ENCODE peak calls at places on chromosomes 13 and 19, in eight cellular contexts. I is IMR-90, S is esophagus squamous epithelium, L is fibroblast of mammary gland, T is ovary, M is brain microvascular endothelial cell, R is astrocyte of the spinal cord, J is AG04450. K is an unnamed sample.

GRCh38 chr19:10762656-10763055 is 44.8 kb downstream of the DNM2 start:
- DNase-seq in I (no peak), S (no peak), L (no peak), T (no peak), M (no peak), R (no peak), J (no peak), K (no peak)

GRCh38 chr13:30616927-30617314 is 799 bp upstream of the USPL1 start:
- DNase-seq in I (peak; percentile 89), S (no peak), L (peak; percentile 93), T (no peak), M (peak; percentile 86), R (peak; percentile 92), J (peak; percentile 46), K (peak; percentile 97)

GRCh38 chr13:114179087-114179658 is at the start of gene CFAP97D2:
- DNase-seq in I (no peak), S (no peak), L (no peak), T (no peak), M (no peak), R (no peak), J (no peak), K (no peak)

GRCh38 chr13:108915634-108916497 is 286.5 kb downstream of the MYO16 start:
- DNase-seq in I (peak; percentile 88), S (peak; percentile 15), L (peak; percentile 98), T (peak; percentile 78), M (peak; percentile 96), R (peak; percentile 94), J (peak; percentile 65), K (peak; percentile 96)

GRCh38 chr13:100789481-100789880 is 114.9 kb upstream of the TMTC4 start:
- DNase-seq in I (no peak), S (no peak), L (peak; percentile 75), T (no peak), M (peak; percentile 6), R (peak; percentile 41), J (no peak), K (no peak)

GRCh38 chr13:77176350-77176749 is 149.4 kb upstream of the FBXL3 start:
- DNase-seq in I (peak; percentile 89), S (no peak), L (peak; percentile 39), T (no peak), M (peak; percentile 78), R (peak; percentile 71), J (peak; percentile 42), K (peak; percentile 54)

GRCh38 chr13:36706755-36707154 is 32.9 kb downstream of the SERTM1 start:
- DNase-seq in I (peak; percentile 67), S (no peak), L (peak; percentile 68), T (no peak), M (peak; percentile 74), R (peak; percentile 86), J (peak; percentile 13), K (no peak)

GRCh38 chr19:6021878-6022569 is 44.1 kb upstream of the RANBP3 start:
- DNase-seq in I (peak; percentile 69), S (no peak), L (peak; percentile 78), T (peak; percentile 71), M (peak; percentile 74), R (peak; percentile 68), J (peak; percentile 21), K (peak; percentile 85)

GRCh38 chr13:108595416-108596257 is 33.8 kb upstream of the MYO16 start:
- DNase-seq in I (no peak), S (no peak), L (peak; percentile 3), T (no peak), M (no peak), R (peak; percentile 46), J (no peak), K (no peak)

GRCh38 chr13:101942038-101942437 is 459.8 kb downstream of the FGF14 start:
- DNase-seq in I (peak; percentile 16), S (no peak), L (peak; percentile 63), T (no peak), M (peak; percentile 43), R (peak; percentile 62), J (no peak), K (peak; percentile 54)

GRCh38 chr13:110294146-110294545 is 12.8 kb downstream of the COL4A1 start:
- DNase-seq in I (no peak), S (no peak), L (peak; percentile 92), T (peak; percentile 11), M (no peak), R (no peak), J (no peak), K (peak; percentile 93)

GRCh38 chr13:51479199-51479523 is 26.3 kb upstream of the INTS6 start:
- DNase-seq in I (peak; percentile 71), S (no peak), L (peak; percentile 77), T (no peak), M (no peak), R (peak; percentile 41), J (no peak), K (no peak)

GRCh38 chr19:15316498-15316897 is 15.8 kb downstream of the BRD4 start:
- DNase-seq in I (peak; percentile 80), S (no peak), L (no peak), T (no peak), M (no peak), R (peak; percentile 68), J (peak; percentile 32), K (peak; percentile 81)

GRCh38 chr19:29662604-29663404 is 2.5 kb upstream of the PLEKHF1 start:
- DNase-seq in I (peak; percentile 94), S (no peak), L (peak; percentile 94), T (peak; percentile 73), M (peak; percentile 86), R (peak; percentile 87), J (peak; percentile 85), K (peak; percentile 93)

GRCh38 chr13:80979035-80979641 is 638.2 kb upstream of the SPRY2 start:
- DNase-seq in I (peak; percentile 54), S (no peak), L (peak; percentile 81), T (no peak), M (peak; percentile 63), R (peak; percentile 74), J (peak; percentile 15), K (peak; percentile 59)

GRCh38 chr13:21218351-21219043 is 42.0 kb downstream of the MRPL57 start:
- DNase-seq in I (no peak), S (no peak), L (no peak), T (no peak), M (no peak), R (no peak), J (no peak), K (peak; percentile 12)

DNA sequence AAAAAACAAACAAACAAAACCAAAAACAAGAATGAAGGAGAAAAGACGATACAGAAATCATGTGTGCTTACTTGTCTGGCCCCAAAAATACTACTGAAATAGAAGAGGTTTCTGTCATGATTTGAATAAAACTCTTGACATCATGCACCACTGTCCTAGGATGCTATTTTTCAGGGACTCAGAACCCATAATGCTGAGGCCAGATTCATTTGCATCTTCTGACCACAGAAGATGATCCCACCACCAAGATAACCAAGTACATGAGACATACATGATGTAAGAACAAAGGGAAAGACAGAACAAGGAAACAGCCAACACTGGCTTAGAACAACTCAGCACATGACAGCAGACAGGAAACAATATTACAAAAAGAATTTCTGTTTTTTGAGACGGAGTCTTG is 2.5 kb downstream of the ZNF552 start:
- DNase-seq in I (no peak), S (no peak), L (no peak), T (no peak), M (no peak), R (no peak), J (no peak), K (no peak)
- H3K4me3 ChIP-seq in I (no peak overlapping the region), S (no peak overlapping the region), L (no peak overlapping the region), T (no peak overlapping the region), M (no peak overlapping the region), R (no peak overlapping the region), J (no peak overlapping the region), K (no peak overlapping the region)

GRCh38 chr19:1269478-1270167 is 491 bp downstream of the CIRBP start:
- DNase-seq in I (peak; percentile 81), S (no peak), L (peak; percentile 95), T (peak; percentile 93), M (peak; percentile 81), R (peak; percentile 87), J (no peak), K (peak; percentile 84)
- TF ChIP-seq CTCF in I (no peak), S (no peak), L (no peak), T (peak; percentile 19), M (peak; percentile 15), R (peak; percentile 11), J (no peak), K (no peak)

GRCh38 chr19:45682117-45682516 is 9.6 kb downstream of the SNRPD2 start:
- DNase-seq in I (no peak), S (no peak), L (no peak), T (no peak), M (no peak), R (no peak), J (no peak), K (no peak)

GRCh38 chr19:45677351-45678230 is 9.6 kb downstream of the GIPR start:
- DNase-seq in I (peak; percentile 62), S (peak; percentile 36), L (peak; percentile 67), T (peak; percentile 62), M (peak; percentile 90), R (peak; percentile 57), J (no peak), K (peak; percentile 89)

GRCh38 chr19:45670670-45671453 is 2.8 kb downstream of the GIPR start:
- DNase-seq in I (peak; percentile 72), S (no peak), L (peak; percentile 67), T (peak; percentile 63), M (peak; percentile 68), R (peak; percentile 48), J (peak; percentile 36), K (peak; percentile 88)

GRCh38 chr19:45681391-45682015 is 10.2 kb downstream of the SNRPD2 start:
- DNase-seq in I (peak; percentile 69), S (peak; percentile 35), L (peak; percentile 67), T (peak; percentile 83), M (peak; percentile 71), R (peak; percentile 78), J (no peak), K (peak; percentile 77)

DNA sequence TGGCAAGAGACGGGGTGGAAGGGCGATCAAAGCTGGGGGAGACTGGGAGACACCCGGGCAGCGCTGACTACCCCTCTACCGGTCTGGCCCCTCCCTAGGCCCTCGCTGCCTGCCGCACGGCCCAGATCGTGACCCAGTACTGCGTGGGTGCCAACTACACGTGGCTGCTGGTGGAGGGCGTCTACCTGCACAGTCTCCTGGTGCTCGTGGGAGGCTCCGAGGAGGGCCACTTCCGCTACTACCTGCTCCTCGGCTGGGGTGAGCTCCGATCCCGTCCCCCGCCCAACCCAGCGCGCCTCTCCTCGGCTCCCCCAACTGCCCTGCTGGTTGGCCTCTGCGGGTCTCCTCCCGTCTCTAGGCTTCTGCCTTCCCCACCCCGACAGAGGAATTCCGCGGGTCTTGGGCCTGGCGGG is 8.8 kb downstream of the GIPR start:
- DNase-seq in I (no peak), S (no peak), L (no peak), T (no peak), M (no peak), R (no peak), J (no peak), K (no peak)
- H3K4me3 ChIP-seq in I (no peak overlapping the region), S (peak overlapping the region; percentile 38), L (no peak overlapping the region), T (no peak overlapping the region), M (peak overlapping the region; percentile 22), R (peak overlapping the region; percentile 15), J (peak overlapping the region; percentile 20), K (peak overlapping the region; percentile 52)

GRCh38 chr19:42204684-42205083 is 12.8 kb downstream of the DEDD2 start:
- DNase-seq in I (no peak), S (no peak), L (no peak), T (no peak), M (no peak), R (no peak), J (no peak), K (no peak)
- TF ChIP-seq CTCF in I (no peak), S (no peak), L (no peak), T (no peak), M (no peak), R (no peak), J (no peak), K (no peak)